ENCODE peak calls at places on chromosome 2, in nine cellular contexts. X is SJCRH30; Z is Panc1; M is left ventricle myocardium inferior; W is IMR-90; G is body of pancreas; O is CD4-positive, CD25-positive, alpha-beta regulatory T cell; T is heart left ventricle; U is ascending aorta. K is an unnamed sample.

GRCh38 chr2:54629914-54630609 is 93.4 kb upstream of the EML6 start:
- DNase-seq in X (no peak), Z (peak; percentile 35), M (peak; percentile 67), W (peak; percentile 66), G (peak; percentile 89), O (no peak), T (peak; percentile 79), U (no peak), K (no peak)

GRCh38 chr2:223549215-223549614 is 52.9 kb downstream of the SCG2 start:
- DNase-seq in X (peak; percentile 10), Z (no peak), M (no peak), W (peak; percentile 95), G (no peak), O (no peak), T (no peak), U (no peak), K (no peak)

GRCh38 chr2:39379643-39380524 is 57.2 kb downstream of the MAP4K3 start:
- DNase-seq in X (peak; percentile 72), Z (peak; percentile 60), M (no peak), W (peak; percentile 68), G (no peak), O (no peak), T (peak; percentile 22), U (no peak), K (no peak)

GRCh38 chr2:71339685-71340084 is 8.1 kb downstream of the ZNF638 start:
- DNase-seq in X (no peak), Z (no peak), M (no peak), W (no peak), G (no peak), O (no peak), T (no peak), U (no peak), K (no peak)

GRCh38 chr2:174675615-174676014 is 78.0 kb upstream of the WIPF1 start:
- DNase-seq in X (no peak), Z (no peak), M (no peak), W (no peak), G (no peak), O (no peak), T (no peak), U (no peak), K (no peak)

GRCh38 chr2:12717988-12718661 is 1.4 kb downstream of the TRIB2 start:
- DNase-seq in X (peak; percentile 67), Z (no peak), M (no peak), W (peak; percentile 27), G (peak; percentile 32), O (peak; percentile 11), T (no peak), U (no peak), K (peak; percentile 60)

GRCh38 chr2:145156199-145156598 is 636.3 kb upstream of the ZEB2 start:
- DNase-seq in X (no peak), Z (no peak), M (no peak), W (no peak), G (no peak), O (no peak), T (no peak), U (no peak), K (no peak)

GRCh38 chr2:172307800-172308199 is 119.6 kb upstream of the ITGA6 start:
- DNase-seq in X (no peak), Z (no peak), M (peak; percentile 36), W (no peak), G (peak; percentile 28), O (no peak), T (peak; percentile 63), U (no peak), K (no peak)

GRCh38 chr2:135279209-135279608 is 227.1 kb downstream of the RAB3GAP1 start:
- DNase-seq in X (no peak), Z (no peak), M (no peak), W (no peak), G (no peak), O (no peak), T (no peak), U (no peak), K (no peak)

GRCh38 chr2:187976259-187976658 is 315.4 kb upstream of the GULP1 start:
- DNase-seq in X (no peak), Z (no peak), M (no peak), W (no peak), G (no peak), O (no peak), T (no peak), U (no peak), K (no peak)

GRCh38 chr2:1544478-1545069 is 131.3 kb downstream of the TPO start:
- DNase-seq in X (no peak), Z (no peak), M (no peak), W (peak; percentile 61), G (no peak), O (no peak), T (no peak), U (no peak), K (no peak)

GRCh38 chr2:54757496-54757895 is 34.0 kb downstream of the EML6 start:
- DNase-seq in X (no peak), Z (no peak), M (no peak), W (peak; percentile 24), G (no peak), O (no peak), T (no peak), U (no peak), K (peak; percentile 37)

GRCh38 chr2:224909885-224910517 is 132.3 kb downstream of the DOCK10 start:
- DNase-seq in X (no peak), Z (no peak), M (peak; percentile 51), W (peak; percentile 73), G (peak; percentile 20), O (peak; percentile 15), T (peak; percentile 41), U (peak; percentile 90), K (peak; percentile 22)

GRCh38 chr2:207149253-207150213 is 16.2 kb downstream of the KLF7 start:
- DNase-seq in X (no peak), Z (no peak), M (peak; percentile 28), W (peak; percentile 50), G (no peak), O (no peak), T (peak; percentile 53), U (no peak), K (no peak)

GRCh38 chr2:22904126-22904684 is 480.8 kb upstream of the KLHL29 start:
- DNase-seq in X (peak; percentile 84), Z (peak; percentile 7), M (peak; percentile 27), W (no peak), G (peak; percentile 40), O (no peak), T (peak; percentile 9), U (no peak), K (peak; percentile 48)

GRCh38 chr2:60535392-60536312 is 17.8 kb downstream of the BCL11A start:
- DNase-seq in X (no peak), Z (no peak), M (no peak), W (no peak), G (no peak), O (no peak), T (no peak), U (no peak), K (no peak)

GRCh38 chr2:60533114-60534033 is 20.1 kb downstream of the BCL11A start:
- DNase-seq in X (peak; percentile 89), Z (no peak), M (no peak), W (peak; percentile 89), G (no peak), O (no peak), T (no peak), U (no peak), K (no peak)

GRCh38 chr2:60531638-60532216 is 21.7 kb downstream of the BCL11A start:
- DNase-seq in X (peak; percentile 48), Z (no peak), M (no peak), W (no peak), G (no peak), O (no peak), T (no peak), U (no peak), K (no peak)

GRCh38 chr2:60532421-60532820 is 21.0 kb downstream of the BCL11A start:
- DNase-seq in X (peak; percentile 16), Z (no peak), M (no peak), W (no peak), G (no peak), O (no peak), T (no peak), U (no peak), K (no peak)

GRCh38 chr2:60534034-60534393 is 19.4 kb downstream of the BCL11A start:
- DNase-seq in X (peak; percentile 72), Z (no peak), M (no peak), W (no peak), G (no peak), O (no peak), T (no peak), U (no peak), K (no peak)
- H3K4me3 ChIP-seq in X (peak overlapping the region; percentile 43), Z (no peak overlapping the region), M (peak overlapping the region; percentile 29), W (no peak overlapping the region), G (no peak overlapping the region), O (no peak overlapping the region), T (no peak overlapping the region), U (no peak overlapping the region), K (no peak overlapping the region)

GRCh38 chr2:47052847-47053246 is 102.3 kb downstream of the STPG4 start:
- DNase-seq in X (no peak), Z (no peak), M (no peak), W (no peak), G (no peak), O (no peak), T (no peak), U (no peak), K (no peak)
- H3K36me3 ChIP-seq in X (no peaks in the 10 kb centered on the region), Z (no peaks in the 10 kb centered on the region), M (peaks cover 21% of the 10 kb centered on the region), W (peaks cover 51% of the 10 kb centered on the region), G (peaks cover 10% of the 10 kb centered on the region), O (peaks cover 61% of the 10 kb centered on the region), T (peaks cover 48% of the 10 kb centered on the region), U (peaks cover 59% of the 10 kb centered on the region), K (peaks cover 1% of the 10 kb centered on the region)

GRCh38 chr2:111946294-111947114 is 48.1 kb downstream of the MERTK start:
- DNase-seq in X (peak; percentile 21), Z (no peak), M (no peak), W (peak; percentile 97), G (peak; percentile 72), O (no peak), T (peak; percentile 35), U (peak; percentile 86), K (no peak)
- H3K4me3 ChIP-seq in X (no peak overlapping the region), Z (no peak overlapping the region), M (no peak overlapping the region), W (no peak overlapping the region), G (no peak overlapping the region), O (no peak overlapping the region), T (no peak overlapping the region), U (peak overlapping the region; percentile 31), K (no peak overlapping the region)

GRCh38 chr2:28054916-28055315 is 164.4 kb downstream of the BABAM2 start:
- DNase-seq in X (no peak), Z (no peak), M (no peak), W (peak; percentile 67), G (no peak), O (no peak), T (no peak), U (no peak), K (no peak)

GRCh38 chr2:28052691-28053090 is 162.2 kb downstream of the BABAM2 start:
- DNase-seq in X (no peak), Z (no peak), M (no peak), W (peak; percentile 32), G (no peak), O (no peak), T (no peak), U (no peak), K (no peak)

DNA sequence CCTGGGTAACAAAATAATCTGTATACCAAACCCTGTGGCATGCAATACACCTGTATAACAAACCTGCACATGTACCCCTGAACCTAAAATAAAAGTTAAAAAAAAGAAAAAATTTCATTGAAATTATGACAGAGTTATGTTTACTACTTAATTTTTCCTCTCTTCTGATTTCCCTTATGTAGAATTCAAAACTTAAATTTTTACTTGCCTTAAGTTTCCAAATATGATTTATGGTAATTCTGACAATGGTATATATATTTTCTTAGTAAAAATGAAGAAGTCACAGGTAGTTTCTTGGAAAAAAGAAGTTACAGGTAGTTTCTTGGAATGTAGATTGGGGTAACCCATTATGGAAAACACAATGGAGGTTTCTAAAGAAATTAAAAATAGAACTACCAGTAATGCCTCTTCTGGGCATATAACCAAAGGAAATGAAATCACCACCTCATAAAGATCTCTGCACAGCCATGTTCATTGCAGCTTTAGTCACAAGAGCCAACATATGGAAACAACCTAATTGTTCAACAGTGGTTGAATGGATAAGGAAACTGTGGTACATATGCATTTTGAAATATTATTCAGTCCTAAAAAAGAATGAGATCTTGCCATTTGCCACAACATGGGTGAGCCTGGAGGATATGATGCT is 164.9 kb downstream of the BABAM2 start:
- DNase-seq in X (no peak), Z (peak; percentile 8), M (no peak), W (peak; percentile 55), G (no peak), O (no peak), T (no peak), U (no peak), K (no peak)
- H3K36me3 ChIP-seq in X (no peaks in the 10 kb centered on the region), Z (no peaks in the 10 kb centered on the region), M (no peaks in the 10 kb centered on the region), W (no peaks in the 10 kb centered on the region), G (no peaks in the 10 kb centered on the region), O (peaks cover 2% of the 10 kb centered on the region), T (no peaks in the 10 kb centered on the region), U (no peaks in the 10 kb centered on the region), K (no peaks in the 10 kb centered on the region)

K was measured in H7.